ENCODE peak calls at places on chromosomes 7 and 10, in four cellular contexts. C is fibroblast of lung, A is sigmoid colon, K is heart right ventricle. Z is an unnamed sample.

GRCh38 chr7:12107841-12108249 is 103.2 kb upstream of the TMEM106B start:
- DNase-seq in C (peak; percentile 9), A (no peak), K (no peak), Z (no peak)

GRCh38 chr10:45514283-45515270 is 140.6 kb downstream of the ALOX5 start:
- DNase-seq in C (peak; percentile 6), A (no peak), K (no peak), Z (no peak)

GRCh38 chr7:794671-795329 is 37.5 kb upstream of the SUN1 start:
- DNase-seq in C (no peak), A (no peak), K (no peak), Z (peak; percentile 71)

GRCh38 chr7:23383225-23383624 is 84.1 kb downstream of the MALSU1 start:
- DNase-seq in C (peak; percentile 33), A (no peak), K (no peak), Z (no peak)

GRCh38 chr7:49174396-49174795 is 250.0 kb downstream of the CDC14C start:
- DNase-seq in C (no peak), A (no peak), K (no peak), Z (no peak)

GRCh38 chr10:71767420-71768035 is 5.8 kb downstream of the VSIR start:
- DNase-seq in C (peak; percentile 27), A (no peak), K (peak; percentile 89), Z (peak; percentile 64)

GRCh38 chr10:78931333-78932083 is 137.3 kb upstream of the ZMIZ1 start:
- DNase-seq in C (peak; percentile 94), A (peak; percentile 86), K (peak; percentile 43), Z (no peak)

GRCh38 chr7:33779216-33779615 is 126.1 kb upstream of the BMPER start:
- DNase-seq in C (no peak), A (no peak), K (no peak), Z (no peak)

GRCh38 chr7:128155100-128155763 is 85.8 kb upstream of the LEP start:
- DNase-seq in C (no peak), A (no peak), K (no peak), Z (no peak)

GRCh38 chr7:33062023-33062781 is at the start of gene NT5C3A:
- DNase-seq in C (peak; percentile 24), A (peak; percentile 72), K (peak; percentile 50), Z (peak; percentile 81)

GRCh38 chr10:89789188-89789587 is 87.8 kb downstream of the KIF20B start:
- DNase-seq in C (no peak), A (no peak), K (no peak), Z (no peak)

GRCh38 chr7:112010994-112011393 is 195.2 kb downstream of the DOCK4 start:
- DNase-seq in C (no peak), A (no peak), K (no peak), Z (no peak)

GRCh38 chr7:43296306-43296705 is 183.9 kb downstream of the HECW1 start:
- DNase-seq in C (peak; percentile 95), A (peak; percentile 78), K (no peak), Z (no peak)

GRCh38 chr7:2799253-2799652 is 44.9 kb downstream of the GNA12 start:
- DNase-seq in C (no peak), A (no peak), K (no peak), Z (no peak)

GRCh38 chr10:80281292-80281691 is 8.2 kb downstream of the MAT1A start:
- DNase-seq in C (no peak), A (no peak), K (no peak), Z (no peak)

GRCh38 chr7:120785056-120785455 is 72.9 kb downstream of the TSPAN12 start:
- DNase-seq in C (no peak), A (no peak), K (no peak), Z (no peak)

GRCh38 chr7:21617916-21618390 is 75.1 kb downstream of the DNAH11 start:
- DNase-seq in C (peak; percentile 82), A (peak; percentile 85), K (peak; percentile 47), Z (no peak)

GRCh38 chr10:1177936-1178335 is 121.8 kb downstream of the WDR37 start:
- DNase-seq in C (no peak), A (peak; percentile 17), K (no peak), Z (peak; percentile 64)

GRCh38 chr7:24964177-24964576 is 15.8 kb downstream of the OSBPL3 start:
- DNase-seq in C (no peak), A (no peak), K (no peak), Z (no peak)

GRCh38 chr10:117074621-117075020 is 63.4 kb downstream of the VAX1 start:
- DNase-seq in C (no peak), A (no peak), K (no peak), Z (no peak)

GRCh38 chr10:77158666-77159065 is 478.9 kb downstream of the KCNMA1 start:
- DNase-seq in C (no peak), A (no peak), K (no peak), Z (no peak)

GRCh38 chr7:95312561-95312960 is 11.8 kb downstream of the PON1 start:
- DNase-seq in C (no peak), A (no peak), K (no peak), Z (no peak)

GRCh38 chr10:12628153-12628552 is 278.8 kb downstream of the CAMK1D start:
- DNase-seq in C (no peak), A (no peak), K (no peak), Z (no peak)

GRCh38 chr10:128018236-128018635 is 108.0 kb downstream of the MKI67 start:
- DNase-seq in C (peak; percentile 29), A (peak; percentile 68), K (no peak), Z (no peak)

GRCh38 chr10:22597142-22597541 is 117.2 kb downstream of the PIP4K2A start:
- DNase-seq in C (no peak), A (no peak), K (no peak), Z (no peak)

GRCh38 chr10:7956508-7956907 is 98.0 kb upstream of the GATA3 start:
- DNase-seq in C (peak; percentile 80), A (no peak), K (no peak), Z (no peak)

GRCh38 chr7:105808703-105809590 is 67.5 kb downstream of the ATXN7L1 start:
- DNase-seq in C (peak; percentile 44), A (no peak), K (no peak), Z (no peak)

GRCh38 chr10:5666324-5667220 is at the start of gene ASB13:
- DNase-seq in C (peak; percentile 39), A (peak; percentile 82), K (peak; percentile 84), Z (no peak)

GRCh38 chr10:114489521-114490310 is 85.4 kb upstream of the AFAP1L2 start:
- DNase-seq in C (no peak), A (no peak), K (no peak), Z (no peak)

DNA sequence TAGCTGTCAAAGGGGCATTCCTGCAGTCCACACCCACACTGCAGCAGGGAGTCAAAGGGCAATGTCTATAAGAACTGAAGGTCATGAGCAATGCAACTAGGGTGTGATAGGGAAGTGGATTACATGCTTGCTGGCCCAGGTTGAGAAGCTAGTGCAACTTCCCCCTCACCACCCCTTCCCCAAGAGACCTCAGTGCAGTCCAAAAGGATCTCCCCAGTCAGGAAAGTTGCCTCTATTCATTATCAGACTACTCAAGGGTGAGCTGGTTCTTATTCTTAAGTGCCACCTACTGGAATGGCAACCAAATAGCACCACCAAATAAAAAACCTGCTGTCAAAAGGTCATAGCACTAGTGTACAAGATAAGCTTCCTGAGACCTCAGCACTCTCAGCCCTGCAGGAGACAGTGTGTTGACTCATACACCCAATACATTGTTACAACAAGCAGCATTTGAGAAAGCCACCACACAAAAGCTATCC is 28.2 kb downstream of the MTERF1 start:
- DNase-seq in C (no peak), A (no peak), K (no peak), Z (no peak)
- TF ChIP-seq CTCF in C (no peak), A (no peak), K (no peak), Z (no peak)

GRCh38 chr10:92075829-92076228 is 152.3 kb downstream of the BTAF1 start:
- DNase-seq in C (no peak), A (no peak), K (no peak), Z (no peak)

GRCh38 chr10:92068900-92069299 is 145.3 kb downstream of the BTAF1 start:
- DNase-seq in C (peak; percentile 9), A (no peak), K (no peak), Z (no peak)

GRCh38 chr10:92079003-92079402 is 155.4 kb downstream of the BTAF1 start:
- DNase-seq in C (no peak), A (no peak), K (no peak), Z (no peak)

GRCh38 chr10:92076722-92077121 is 153.2 kb downstream of the BTAF1 start:
- DNase-seq in C (no peak), A (no peak), K (no peak), Z (no peak)

DNA sequence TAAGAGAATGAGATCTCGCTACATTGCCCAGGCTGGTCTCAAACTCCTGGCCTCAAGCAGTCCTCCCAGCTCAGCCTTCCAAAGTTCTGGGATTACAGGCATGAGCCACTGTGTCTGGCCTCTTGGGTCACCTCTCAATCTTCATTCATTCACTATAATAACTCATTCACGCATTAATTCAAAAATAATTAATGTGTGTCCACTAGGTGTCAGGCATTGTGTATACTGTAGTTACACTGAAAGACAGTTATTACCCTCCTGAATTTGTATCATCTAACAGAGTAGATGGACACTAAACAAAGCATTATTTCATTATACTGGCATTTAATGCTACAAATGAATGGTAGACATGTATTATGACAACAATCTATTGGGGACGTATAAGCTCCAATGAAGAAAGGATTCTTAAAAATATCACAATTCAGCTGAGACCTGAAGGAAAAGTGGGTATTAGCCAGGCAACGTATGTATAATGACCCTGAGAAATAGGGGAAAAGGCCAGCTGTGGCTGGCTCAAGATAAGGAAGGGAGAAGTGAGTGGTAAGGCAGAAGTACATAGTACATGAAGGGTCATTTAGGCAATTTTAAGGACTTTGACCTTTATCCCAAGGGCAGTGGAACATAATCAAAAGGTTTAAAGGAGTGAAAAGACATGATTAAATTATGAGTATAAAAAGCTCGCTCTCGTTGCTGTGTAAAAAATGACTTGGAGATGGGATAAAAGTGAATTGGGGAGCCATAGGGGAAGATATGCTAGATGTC is 150.7 kb downstream of the BTAF1 start:
- DNase-seq in C (peak; percentile 21), A (no peak), K (no peak), Z (no peak)
- TF ChIP-seq CTCF in C (no peak), A (no peak), K (no peak), Z (peak; percentile 70)

GRCh38 chr10:34959321-34959720 is 130.8 kb downstream of the CUL2 start:
- DNase-seq in C (no peak), A (no peak), K (no peak), Z (no peak)
- TF ChIP-seq CTCF in C (no peak), A (no peak), K (no peak), Z (no peak)

DNA sequence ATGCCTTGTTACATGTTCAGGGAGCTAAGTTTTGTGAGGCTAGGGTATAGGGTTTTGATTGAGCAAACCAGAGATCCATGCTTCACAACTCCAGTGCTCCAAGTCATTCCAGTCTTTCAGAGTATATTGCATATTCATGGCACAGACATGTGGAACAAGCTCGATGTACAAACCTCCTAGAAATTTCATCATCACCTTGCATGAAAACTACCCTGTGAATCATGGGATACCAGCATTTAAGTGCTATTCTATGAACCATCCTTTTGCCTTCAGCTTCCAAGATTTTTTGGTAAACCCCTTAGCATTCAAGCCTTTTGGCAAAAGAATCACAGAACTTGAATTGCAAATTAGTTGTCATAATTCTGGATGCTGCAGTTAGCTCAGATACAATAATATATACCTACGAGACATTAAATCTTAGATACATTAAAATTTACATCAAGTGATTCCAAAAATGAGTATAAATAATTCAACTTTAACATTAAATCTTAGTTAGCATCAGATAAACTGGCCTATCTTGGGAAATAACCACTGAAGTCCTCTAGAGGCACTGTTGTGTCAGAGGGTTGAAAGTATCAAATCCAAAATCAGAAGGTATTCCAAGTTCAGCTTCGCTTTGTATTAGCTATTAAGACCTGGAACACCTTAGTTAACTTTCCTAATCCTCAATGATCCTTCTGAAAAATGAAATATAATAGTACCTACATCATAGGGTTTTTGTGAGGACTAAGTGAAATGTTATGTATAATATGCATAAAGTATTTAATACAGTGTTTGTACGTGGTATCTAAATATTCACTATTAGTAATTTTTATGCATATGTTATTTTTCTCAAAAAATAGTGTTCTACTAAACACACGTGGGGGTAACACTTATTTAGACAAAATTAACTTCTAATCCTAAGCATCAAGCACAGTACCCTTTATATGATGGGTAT is 55.5 kb upstream of the CABCOCO1 start:
- DNase-seq in C (peak; percentile 30), A (no peak), K (no peak), Z (no peak)
- TF ChIP-seq CTCF in C (peak; percentile 33), A (peak; percentile 27), K (no peak), Z (peak; percentile 74)